ENCODE peak calls at places on chromosome 20, in four cellular contexts. B is gastroesophageal sphincter; G is stimulated activated naive CD8-positive, alpha-beta T cell treated with anti-CD3 and anti-CD28 coated beads, Interleukin-15, Interleukin-2, amounts not matched to agents 100 U/mL and 50 U/mL, for 24 hours; D is sciatic nerve. Y is an unnamed sample.

GRCh38 chr20:21278829-21279228 is 24.3 kb upstream of the XRN2 start:
- ATAC-seq in B (no peak), D (no peak), G (peak; percentile 57), Y (no peak)

GRCh38 chr20:41213150-41213820 is 75.9 kb downstream of the PLCG1 start:
- ATAC-seq in D (peak; percentile 53), G (no peak), B (no peak), Y (peak; percentile 96)

GRCh38 chr20:49701313-49701731 is 12.4 kb downstream of the B4GALT5 start:
- ATAC-seq in G (peak; percentile 45), D (peak; percentile 42), B (no peak), Y (peak; percentile 47)

GRCh38 chr20:32474009-32474716 is 111.0 kb downstream of the NOL4L start:
- ATAC-seq in G (no peak), B (no peak), D (peak; percentile 38), Y (no peak)

GRCh38 chr20:62441986-62442539 is 14.7 kb upstream of the RBBP8NL start:
- ATAC-seq in D (no peak), G (no peak), B (no peak), Y (no peak)

GRCh38 chr20:21508230-21509078 is 5.4 kb downstream of the NKX2-2 start:
- ATAC-seq in G (no peak), D (no peak), B (no peak), Y (no peak)

GRCh38 chr20:63750807-63751470 is 11.4 kb downstream of the SLC2A4RG start:
- ATAC-seq in B (no peak), D (no peak), G (peak; percentile 74), Y (no peak)

GRCh38 chr20:45938727-45939438 is 4.4 kb downstream of the PCIF1 start:
- ATAC-seq in D (no peak), G (no peak), B (no peak), Y (no peak)

GRCh38 chr20:31968299-31969126 is 562 bp downstream of the XKR7 start:
- ATAC-seq in B (peak; percentile 82), D (peak; percentile 85), G (peak; percentile 88), Y (peak; percentile 95)

GRCh38 chr20:16284385-16285100 is 288.7 kb downstream of the KIF16B start:
- ATAC-seq in D (no peak), B (no peak), G (no peak), Y (no peak)

GRCh38 chr20:14344746-14345145 is 7.3 kb upstream of the FLRT3 start:
- ATAC-seq in D (no peak), G (no peak), B (no peak), Y (no peak)

GRCh38 chr20:32165836-32166545 is 41.6 kb downstream of the PLAGL2 start:
- ATAC-seq in D (no peak), G (no peak), B (no peak), Y (no peak)

GRCh38 chr20:63468421-63468820 is 4.0 kb downstream of the KCNQ2 start:
- ATAC-seq in B (no peak), G (no peak), D (no peak), Y (no peak)

GRCh38 chr20:3105256-3106137 is 21.0 kb upstream of the AVP start:
- ATAC-seq in D (no peak), B (no peak), G (no peak), Y (no peak)

GRCh38 chr20:34390769-34391447 is 27.8 kb downstream of the ITCH start:
- ATAC-seq in B (peak; percentile 71), G (peak; percentile 81), D (peak; percentile 38), Y (peak; percentile 90)

GRCh38 chr20:34491226-34491931 is 24.8 kb upstream of the DYNLRB1 start:
- ATAC-seq in D (no peak), B (no peak), G (no peak), Y (no peak)